ENCODE peak calls at places on chromosomes 1 and 21, in six cellular contexts. One of them, this sample, is unnamed.

GRCh38 chr1:3954391-3955160 is 54.5 kb upstream of the C1orf174 start:
- DNase-seq in H1: no peak
- DNase-seq in GM12892: no peak
- DNase-seq in K562: no peak
- DNase-seq in GM12878: no peak
- DNase-seq in HepG2: no peak
- DNase-seq in this sample: no peak

GRCh38 chr1:45230537-45230936 is 24.1 kb upstream of the ZSWIM5 start:
- DNase-seq in H1: no peak
- DNase-seq in GM12892: no peak
- DNase-seq in K562: no peak
- DNase-seq in GM12878: no peak
- DNase-seq in HepG2: peak; percentile 34
- DNase-seq in this sample: no peak

GRCh38 chr1:19765623-19766022 is 34.1 kb downstream of the TMCO4 start:
- DNase-seq in H1: no peak
- DNase-seq in GM12892: no peak
- DNase-seq in K562: no peak
- DNase-seq in GM12878: no peak
- DNase-seq in HepG2: no peak
- DNase-seq in this sample: no peak

GRCh38 chr1:65209005-65209885 is 61.2 kb downstream of the AK4 start:
- DNase-seq in H1: peak; percentile 42
- DNase-seq in GM12892: no peak
- DNase-seq in K562: peak; percentile 72
- DNase-seq in GM12878: no peak
- DNase-seq in HepG2: peak; percentile 38
- DNase-seq in this sample: no peak

GRCh38 chr1:229128209-229128608 is 142.7 kb upstream of the RAB4A start:
- DNase-seq in H1: no peak
- DNase-seq in GM12892: no peak
- DNase-seq in K562: no peak
- DNase-seq in GM12878: no peak
- DNase-seq in HepG2: no peak
- DNase-seq in this sample: no peak

GRCh38 chr1:70142120-70142519 is 63.3 kb downstream of the LRRC40 start:
- DNase-seq in H1: no peak
- DNase-seq in GM12892: no peak
- DNase-seq in K562: peak; percentile 11
- DNase-seq in GM12878: no peak
- DNase-seq in HepG2: no peak
- DNase-seq in this sample: no peak

GRCh38 chr1:247330548-247331171 is 1.0 kb downstream of the ZNF496 start:
- DNase-seq in H1: no peak
- DNase-seq in GM12892: no peak
- DNase-seq in K562: no peak
- DNase-seq in GM12878: no peak
- DNase-seq in HepG2: no peak
- DNase-seq in this sample: no peak

GRCh38 chr1:63691672-63692425 is 82.0 kb upstream of the ROR1 start:
- DNase-seq in H1: no peak
- DNase-seq in GM12892: no peak
- DNase-seq in K562: peak; percentile 55
- DNase-seq in GM12878: no peak
- DNase-seq in HepG2: peak; percentile 71
- DNase-seq in this sample: peak; percentile 25

GRCh38 chr21:41993744-41994143 is 16.4 kb downstream of the ZBTB21 start:
- DNase-seq in H1: no peak
- DNase-seq in GM12892: no peak
- DNase-seq in K562: no peak
- DNase-seq in GM12878: no peak
- DNase-seq in HepG2: no peak
- DNase-seq in this sample: no peak

GRCh38 chr21:39451332-39452206 is at the start of gene SH3BGR:
- DNase-seq in H1: peak; percentile 65
- DNase-seq in GM12892: no peak
- DNase-seq in K562: peak; percentile 73
- DNase-seq in GM12878: no peak
- DNase-seq in HepG2: no peak
- DNase-seq in this sample: no peak

GRCh38 chr1:237045278-237046016 is 3.5 kb downstream of the RYR2 start:
- DNase-seq in H1: no peak
- DNase-seq in GM12892: no peak
- DNase-seq in K562: no peak
- DNase-seq in GM12878: no peak
- DNase-seq in HepG2: no peak
- DNase-seq in this sample: no peak

GRCh38 chr1:88289703-88290102 is 394.4 kb upstream of the PKN2 start:
- DNase-seq in H1: no peak
- DNase-seq in GM12892: no peak
- DNase-seq in K562: no peak
- DNase-seq in GM12878: no peak
- DNase-seq in HepG2: no peak
- DNase-seq in this sample: no peak

GRCh38 chr1:175824079-175824478 is 80.7 kb upstream of the TNR start:
- DNase-seq in H1: peak; percentile 90
- DNase-seq in GM12892: no peak
- DNase-seq in K562: peak; percentile 28
- DNase-seq in GM12878: no peak
- DNase-seq in HepG2: no peak
- DNase-seq in this sample: no peak

GRCh38 chr1:39852876-39853275 is 30.4 kb downstream of the TRIT1 start:
- DNase-seq in H1: no peak
- DNase-seq in GM12892: no peak
- DNase-seq in K562: no peak
- DNase-seq in GM12878: no peak
- DNase-seq in HepG2: no peak
- DNase-seq in this sample: no peak

GRCh38 chr1:55275151-55275748 is 60.1 kb upstream of the USP24 start:
- DNase-seq in H1: no peak
- DNase-seq in GM12892: no peak
- DNase-seq in K562: peak; percentile 40
- DNase-seq in GM12878: no peak
- DNase-seq in HepG2: no peak
- DNase-seq in this sample: no peak

GRCh38 chr1:30525980-30526651 is 197.3 kb downstream of the MATN1 start:
- DNase-seq in H1: peak; percentile 33
- DNase-seq in GM12892: no peak
- DNase-seq in K562: no peak
- DNase-seq in GM12878: no peak
- DNase-seq in HepG2: peak; percentile 7
- DNase-seq in this sample: no peak

GRCh38 chr1:154557939-154558609 is 388 bp downstream of the UBE2Q1 start:
- DNase-seq in H1: peak; percentile 50
- DNase-seq in GM12892: no peak
- DNase-seq in K562: peak; percentile 85
- DNase-seq in GM12878: no peak
- DNase-seq in HepG2: no peak
- DNase-seq in this sample: no peak

GRCh38 chr1:84000954-84001495 is 2.1 kb upstream of the TTLL7 start:
- DNase-seq in H1: no peak
- DNase-seq in GM12892: no peak
- DNase-seq in K562: no peak
- DNase-seq in GM12878: no peak
- DNase-seq in HepG2: no peak
- DNase-seq in this sample: no peak

GRCh38 chr21:32298148-32298559 is 501 bp upstream of the MRAP start:
- DNase-seq in H1: no peak
- DNase-seq in GM12892: no peak
- DNase-seq in K562: no peak
- DNase-seq in GM12878: no peak
- DNase-seq in HepG2: no peak
- DNase-seq in this sample: no peak

GRCh38 chr21:32301596-32301995 is 2.9 kb downstream of the MRAP start:
- DNase-seq in H1: no peak
- DNase-seq in GM12892: no peak
- DNase-seq in K562: no peak
- DNase-seq in GM12878: no peak
- DNase-seq in HepG2: peak; percentile 37
- DNase-seq in this sample: no peak

GRCh38 chr21:32299695-32300094 is 1.0 kb downstream of the MRAP start:
- DNase-seq in H1: no peak
- DNase-seq in GM12892: no peak
- DNase-seq in K562: no peak
- DNase-seq in GM12878: no peak
- DNase-seq in HepG2: no peak
- DNase-seq in this sample: no peak

GRCh38 chr21:32298658-32299081 is at the start of gene MRAP:
- DNase-seq in H1: no peak
- DNase-seq in GM12892: no peak
- DNase-seq in K562: no peak
- DNase-seq in GM12878: no peak
- DNase-seq in HepG2: no peak
- DNase-seq in this sample: no peak

DNA sequence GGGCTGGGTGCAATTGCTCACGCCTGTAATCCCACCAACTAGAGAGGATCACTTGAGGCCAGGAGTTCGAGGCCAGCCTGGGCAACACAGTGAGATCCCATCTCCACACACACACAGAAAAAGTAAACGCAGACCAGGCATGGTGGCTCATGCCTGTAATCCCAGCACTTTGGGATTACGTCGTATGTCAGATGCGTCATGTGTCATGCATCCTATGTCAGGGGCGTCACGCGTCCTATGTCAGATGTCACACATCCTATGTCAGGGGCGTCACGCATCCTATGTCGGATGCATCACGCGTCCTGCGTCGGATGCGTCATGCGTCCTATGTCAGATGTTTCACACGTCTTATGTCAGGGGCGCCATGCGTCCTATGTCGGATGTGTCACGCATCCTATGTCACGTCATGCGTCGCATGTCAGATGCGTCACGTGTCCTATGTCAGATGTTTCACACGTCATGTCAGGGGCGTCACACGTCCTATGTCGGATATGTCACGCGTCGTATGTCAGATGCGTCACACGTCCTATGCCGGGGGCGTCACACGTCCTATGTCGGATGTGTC is 1.5 kb downstream of the MRAP start:
- DNase-seq in H1: no peak
- DNase-seq in GM12892: no peak
- DNase-seq in K562: no peak
- DNase-seq in GM12878: no peak
- DNase-seq in HepG2: no peak
- DNase-seq in this sample: no peak
- TF ChIP-seq POLR2AphosphoS5 in H1: peak; percentile 40
- TF ChIP-seq POLR2AphosphoS5 in GM12892: no peak
- TF ChIP-seq POLR2AphosphoS5 in K562: no peak
- TF ChIP-seq POLR2AphosphoS5 in GM12878: no peak
- TF ChIP-seq POLR2AphosphoS5 in HepG2: no peak
- TF ChIP-seq POLR2AphosphoS5 in this sample: no peak

GRCh38 chr1:185053204-185053603 is 7.8 kb downstream of the RNF2 start:
- DNase-seq in H1: no peak
- DNase-seq in GM12892: no peak
- DNase-seq in K562: no peak
- DNase-seq in GM12878: no peak
- DNase-seq in HepG2: no peak
- DNase-seq in this sample: no peak

GRCh38 chr1:185050823-185051451 is 5.6 kb downstream of the RNF2 start:
- DNase-seq in H1: no peak
- DNase-seq in GM12892: no peak
- DNase-seq in K562: no peak
- DNase-seq in GM12878: no peak
- DNase-seq in HepG2: no peak
- DNase-seq in this sample: no peak

GRCh38 chr1:185058886-185059285 is 13.5 kb downstream of the RNF2 start:
- DNase-seq in H1: no peak
- DNase-seq in GM12892: no peak
- DNase-seq in K562: no peak
- DNase-seq in GM12878: no peak
- DNase-seq in HepG2: no peak
- DNase-seq in this sample: no peak

GRCh38 chr1:185058103-185058502 is 12.7 kb downstream of the RNF2 start:
- DNase-seq in H1: no peak
- DNase-seq in GM12892: no peak
- DNase-seq in K562: no peak
- DNase-seq in GM12878: no peak
- DNase-seq in HepG2: no peak
- DNase-seq in this sample: no peak

GRCh38 chr1:185054365-185055060 is 9.2 kb downstream of the RNF2 start:
- DNase-seq in H1: no peak
- DNase-seq in GM12892: no peak
- DNase-seq in K562: peak; percentile 27
- DNase-seq in GM12878: no peak
- DNase-seq in HepG2: no peak
- DNase-seq in this sample: no peak
- TF ChIP-seq POLR2A in H1: no peak
- TF ChIP-seq POLR2A in GM12892: no peak
- TF ChIP-seq POLR2A in K562: no peak
- TF ChIP-seq POLR2A in GM12878: no peak
- TF ChIP-seq POLR2A in HepG2: no peak
- TF ChIP-seq POLR2A in this sample: no peak

GRCh38 chr1:221778125-221778524 is 36.2 kb upstream of the DUSP10 start:
- DNase-seq in H1: no peak
- DNase-seq in GM12892: no peak
- DNase-seq in K562: no peak
- DNase-seq in GM12878: no peak
- DNase-seq in HepG2: no peak
- DNase-seq in this sample: no peak

GRCh38 chr1:221777434-221778072 is 35.7 kb upstream of the DUSP10 start:
- DNase-seq in H1: no peak
- DNase-seq in GM12892: no peak
- DNase-seq in K562: no peak
- DNase-seq in GM12878: peak; percentile 99
- DNase-seq in HepG2: no peak
- DNase-seq in this sample: no peak

GRCh38 chr1:221779771-221780170 is 37.9 kb upstream of the DUSP10 start:
- DNase-seq in H1: no peak
- DNase-seq in GM12892: no peak
- DNase-seq in K562: no peak
- DNase-seq in GM12878: no peak
- DNase-seq in HepG2: no peak
- DNase-seq in this sample: no peak

GRCh38 chr1:221780175-221780574 is 38.3 kb upstream of the DUSP10 start:
- DNase-seq in H1: no peak
- DNase-seq in GM12892: no peak
- DNase-seq in K562: no peak
- DNase-seq in GM12878: no peak
- DNase-seq in HepG2: no peak
- DNase-seq in this sample: no peak

GRCh38 chr1:221778535-221779142 is 36.8 kb upstream of the DUSP10 start:
- DNase-seq in H1: no peak
- DNase-seq in GM12892: no peak
- DNase-seq in K562: no peak
- DNase-seq in GM12878: peak; percentile 82
- DNase-seq in HepG2: no peak
- DNase-seq in this sample: no peak
- TF ChIP-seq TAF1 in H1: no peak
- TF ChIP-seq TAF1 in GM12892: no peak
- TF ChIP-seq TAF1 in K562: no peak
- TF ChIP-seq TAF1 in GM12878: peak; percentile 40
- TF ChIP-seq TAF1 in HepG2: no peak
- TF ChIP-seq TAF1 in this sample: no peak

DNA sequence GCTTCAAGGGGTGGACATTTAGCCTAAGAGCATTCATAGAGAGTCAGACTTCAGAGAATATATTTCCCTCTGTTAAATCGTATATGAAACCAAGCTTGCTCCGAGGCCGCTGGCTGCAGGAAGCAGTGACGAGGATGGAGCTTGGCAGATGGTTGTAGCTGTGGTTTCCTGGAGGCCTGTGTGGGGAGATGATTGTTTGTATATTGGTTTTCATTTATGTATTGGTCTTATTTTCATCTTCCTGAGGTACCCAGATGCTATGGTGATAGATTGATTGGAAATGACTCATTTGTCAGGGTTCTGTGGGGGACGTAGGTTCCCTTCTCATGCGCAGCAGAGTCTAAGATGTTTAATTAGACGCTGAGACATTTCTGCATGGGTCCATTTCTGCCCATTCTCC is 26.1 kb downstream of the MAN1C1 start:
- DNase-seq in H1: peak; percentile 10
- DNase-seq in GM12892: no peak
- DNase-seq in K562: no peak
- DNase-seq in GM12878: peak; percentile 44
- DNase-seq in HepG2: no peak
- DNase-seq in this sample: peak; percentile 42
- TF ChIP-seq POLR2AphosphoS5 in H1: no peak
- TF ChIP-seq POLR2AphosphoS5 in GM12892: no peak
- TF ChIP-seq POLR2AphosphoS5 in K562: no peak
- TF ChIP-seq POLR2AphosphoS5 in GM12878: no peak
- TF ChIP-seq POLR2AphosphoS5 in HepG2: no peak
- TF ChIP-seq POLR2AphosphoS5 in this sample: no peak

This sample was measured in GM12891.